ENCODE peak calls at places on chromosomes 6 and 20, in six cellular contexts. J, R, H, L, W and Q are unnamed samples.

GRCh38 chr6:116408476-116408875 is 37.7 kb downstream of the DSE start:
- DNase-seq in J (no peak), R (no peak), H (no peak), L (no peak), W (peak), Q (no peak)

GRCh38 chr6:113672691-113673149 is 184.4 kb upstream of the MARCKS start:
- DNase-seq in J (no peak), R (peak), H (no peak), L (no peak), W (no peak), Q (no peak)

GRCh38 chr6:22457986-22458385 is 111.4 kb upstream of the HDGFL1 start:
- DNase-seq in J (no peak), R (no peak), H (no peak), L (no peak), W (no peak), Q (no peak)

GRCh38 chr6:23414204-23414501 is 711.9 kb upstream of the NRSN1 start:
- DNase-seq in J (peak), R (peak), H (no peak), L (peak), W (peak), Q (peak)

GRCh38 chr6:46366190-46366900 is 124.9 kb downstream of the RCAN2 start:
- DNase-seq in J (no peak), R (no peak), H (no peak), L (no peak), W (no peak), Q (no peak)

GRCh38 chr6:30881987-30882763 is 2.1 kb upstream of the DDR1 start:
- DNase-seq in J (peak), R (peak), H (peak), L (no peak), W (peak), Q (peak)

GRCh38 chr6:7879043-7879442 is 31.5 kb downstream of the TXNDC5 start:
- DNase-seq in J (no peak), R (no peak), H (no peak), L (no peak), W (no peak), Q (no peak)

GRCh38 chr6:110902091-110902490 is 27.5 kb downstream of the AMD1 start:
- DNase-seq in J (no peak), R (no peak), H (no peak), L (no peak), W (no peak), Q (no peak)

GRCh38 chr6:57221936-57222683 is at the start of gene RAB23:
- DNase-seq in J (peak), R (peak), H (peak), L (peak), W (peak), Q (peak)

GRCh38 chr6:5723905-5724691 is 282.6 kb downstream of the NRN1 start:
- DNase-seq in J (no peak), R (no peak), H (peak), L (no peak), W (peak), Q (no peak)

GRCh38 chr20:32064667-32065066 is 12.6 kb downstream of the HCK start:
- DNase-seq in J (no peak), R (no peak), H (no peak), L (no peak), W (peak), Q (no peak)

GRCh38 chr6:24887520-24887919 is 48.2 kb downstream of the RIPOR2 start:
- DNase-seq in J (no peak), R (no peak), H (no peak), L (no peak), W (no peak), Q (no peak)

GRCh38 chr6:24883618-24884017 is 52.1 kb downstream of the RIPOR2 start:
- DNase-seq in J (no peak), R (peak), H (no peak), L (peak), W (no peak), Q (no peak)

GRCh38 chr6:24879351-24879750 is 56.4 kb downstream of the RIPOR2 start:
- DNase-seq in J (no peak), R (no peak), H (no peak), L (no peak), W (no peak), Q (no peak)

GRCh38 chr6:24882835-24883555 is 52.8 kb downstream of the RIPOR2 start:
- DNase-seq in J (no peak), R (no peak), H (no peak), L (no peak), W (no peak), Q (no peak)

GRCh38 chr6:24882295-24882694 is 53.5 kb downstream of the RIPOR2 start:
- DNase-seq in J (peak), R (no peak), H (no peak), L (no peak), W (no peak), Q (no peak)
- TF ChIP-seq CTCF in J (no peak), R (no peak), H (no peak), L (no peak), W (no peak), Q (no peak)

GRCh38 chr6:143060354-143060805 is 309 bp upstream of the AIG1 start:
- DNase-seq in J (peak), R (peak), H (peak), L (peak), W (peak), Q (peak)
- TF ChIP-seq CTCF in J (peak), R (peak), H (no peak), L (peak), W (peak), Q (no peak)

DNA sequence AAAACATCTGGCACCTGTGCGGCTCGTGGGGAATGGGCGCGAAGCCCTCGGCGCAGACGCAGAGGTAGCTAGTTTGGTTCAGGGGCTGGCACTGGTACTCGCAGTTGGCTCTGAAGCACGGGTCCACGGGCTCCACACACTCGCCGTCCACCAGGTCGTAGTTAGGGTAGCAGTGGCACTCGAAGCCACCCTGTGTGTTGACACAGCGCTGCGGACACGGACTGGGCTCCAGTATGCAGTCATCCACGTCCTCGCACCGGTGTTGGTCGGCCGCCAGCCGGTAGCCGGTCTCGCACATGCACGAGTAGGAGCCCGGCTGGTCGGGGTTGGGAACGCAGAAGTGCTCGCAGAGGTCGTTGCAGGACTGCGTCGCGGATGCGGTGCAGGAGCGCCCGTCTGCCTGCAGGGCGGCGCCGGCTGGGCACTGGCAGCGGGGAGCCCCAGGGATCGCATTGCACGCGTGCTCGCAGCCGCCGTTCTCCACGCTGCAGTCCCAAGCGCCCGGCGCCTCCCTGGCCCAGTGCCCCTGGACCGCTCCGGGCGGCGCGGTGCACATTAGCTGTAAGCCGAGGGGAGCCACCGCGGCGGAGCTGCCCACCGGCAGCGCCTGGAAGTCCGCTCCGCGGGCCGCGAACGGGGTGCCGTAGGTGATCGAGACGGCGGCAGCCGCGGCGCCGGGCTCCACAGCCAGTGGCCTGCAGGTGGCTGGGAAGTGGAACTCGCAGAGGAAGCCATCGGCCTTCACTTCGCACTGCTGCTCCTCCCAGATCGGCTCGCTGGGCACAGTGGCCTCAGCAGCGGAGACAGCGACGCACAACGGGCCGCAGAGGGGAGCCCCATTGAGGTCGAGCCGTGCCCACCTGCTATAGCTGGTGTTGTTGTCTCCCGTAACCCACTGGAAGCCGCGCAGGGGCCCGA is 930 bp downstream of the THBD start:
- DNase-seq in J (peak), R (peak), H (peak), L (no peak), W (no peak), Q (no peak)
- TF ChIP-seq CTCF in J (peak), R (peak), H (no peak), L (peak), W (no peak), Q (no peak)

GRCh38 chr6:104859225-104860146 is at the start of gene HACE1:
- DNase-seq in J (peak), R (peak), H (peak), L (peak), W (peak), Q (peak)
- TF ChIP-seq CTCF in J (peak), R (peak), H (no peak), L (no peak), W (no peak), Q (no peak)

GRCh38 chr6:79048611-79049010 is 29.4 kb downstream of the PHIP start:
- DNase-seq in J (peak), R (peak), H (peak), L (peak), W (no peak), Q (peak)
- TF ChIP-seq CTCF in J (peak), R (peak), H (peak), L (peak), W (no peak), Q (peak)

GRCh38 chr20:39105551-39105950 is 143.4 kb downstream of the DHX35 start:
- DNase-seq in J (no peak), R (no peak), H (no peak), L (no peak), W (no peak), Q (no peak)
- TF ChIP-seq CTCF in J (no peak), R (no peak), H (peak), L (no peak), W (peak), Q (peak)

GRCh38 chr6:50030350-50030749 is 8.6 kb upstream of the DEFB110 start:
- DNase-seq in J (no peak), R (no peak), H (no peak), L (no peak), W (no peak), Q (no peak)

GRCh38 chr6:50025258-50025657 is 3.5 kb upstream of the DEFB110 start:
- DNase-seq in J (peak), R (no peak), H (no peak), L (no peak), W (no peak), Q (peak)

GRCh38 chr6:50030777-50031562 is 9.2 kb upstream of the DEFB110 start:
- DNase-seq in J (peak), R (no peak), H (peak), L (no peak), W (peak), Q (peak)
- TF ChIP-seq CTCF in J (peak), R (no peak), H (no peak), L (no peak), W (peak), Q (peak)